ENCODE peak calls at places on chromosome X, in five cellular contexts. One of them, this sample, is unnamed.
A peak's percentile ranks its signal among the peaks of the same experiment; 100 is the strongest.

GRCh38 chrX:39337461-39337860 is 536.2 kb downstream of the MID1IP1 start:
- DNase-seq in foreskin fibroblast: no peak
- DNase-seq in HEK293T: no peak
- DNase-seq in NK-92 treated with Interleukin-12 subunit alpha and Interleukin-12 subunit beta, amount 100 ng/mL, for 24 hours: no peak
- DNase-seq in T-helper 2 cell: no peak
- DNase-seq in this sample: peak; percentile 62

GRCh38 chrX:50180073-50180940 is 20.5 kb downstream of the AKAP4 start:
- DNase-seq in foreskin fibroblast: no peak
- DNase-seq in HEK293T: peak; percentile 33
- DNase-seq in NK-92 treated with Interleukin-12 subunit alpha and Interleukin-12 subunit beta, amount 100 ng/mL, for 24 hours: no peak
- DNase-seq in T-helper 2 cell: no peak
- DNase-seq in this sample: no peak

GRCh38 chrX:19750028-19750786 is 137.2 kb downstream of the SH3KBP1 start:
- DNase-seq in foreskin fibroblast: no peak
- DNase-seq in HEK293T: no peak
- DNase-seq in NK-92 treated with Interleukin-12 subunit alpha and Interleukin-12 subunit beta, amount 100 ng/mL, for 24 hours: no peak
- DNase-seq in T-helper 2 cell: no peak
- DNase-seq in this sample: no peak

GRCh38 chrX:70452143-70452733 is 7.6 kb downstream of the DLG3 start:
- DNase-seq in foreskin fibroblast: peak; percentile 68
- DNase-seq in HEK293T: peak; percentile 65
- DNase-seq in NK-92 treated with Interleukin-12 subunit alpha and Interleukin-12 subunit beta, amount 100 ng/mL, for 24 hours: peak; percentile 3
- DNase-seq in T-helper 2 cell: peak; percentile 35
- DNase-seq in this sample: peak; percentile 58

GRCh38 chrX:47169273-47169672 is 24.3 kb downstream of the RBM10 start:
- DNase-seq in foreskin fibroblast: no peak
- DNase-seq in HEK293T: no peak
- DNase-seq in NK-92 treated with Interleukin-12 subunit alpha and Interleukin-12 subunit beta, amount 100 ng/mL, for 24 hours: no peak
- DNase-seq in T-helper 2 cell: no peak
- DNase-seq in this sample: no peak

GRCh38 chrX:73214366-73215094 is at the start of gene NAP1L2:
- DNase-seq in foreskin fibroblast: peak; percentile 19
- DNase-seq in HEK293T: peak; percentile 42
- DNase-seq in NK-92 treated with Interleukin-12 subunit alpha and Interleukin-12 subunit beta, amount 100 ng/mL, for 24 hours: no peak
- DNase-seq in T-helper 2 cell: peak; percentile 19
- DNase-seq in this sample: no peak

GRCh38 chrX:134640914-134641313 is 17.4 kb downstream of the PLAC1 start:
- DNase-seq in foreskin fibroblast: no peak
- DNase-seq in HEK293T: no peak
- DNase-seq in NK-92 treated with Interleukin-12 subunit alpha and Interleukin-12 subunit beta, amount 100 ng/mL, for 24 hours: no peak
- DNase-seq in T-helper 2 cell: no peak
- DNase-seq in this sample: no peak

GRCh38 chrX:13469963-13470679 is 99.3 kb upstream of the EGFL6 start:
- DNase-seq in foreskin fibroblast: peak; percentile 84
- DNase-seq in HEK293T: no peak
- DNase-seq in NK-92 treated with Interleukin-12 subunit alpha and Interleukin-12 subunit beta, amount 100 ng/mL, for 24 hours: no peak
- DNase-seq in T-helper 2 cell: no peak
- DNase-seq in this sample: no peak

GRCh38 chrX:49930046-49930445 is 7.7 kb downstream of the CLCN5 start:
- DNase-seq in foreskin fibroblast: peak; percentile 32
- DNase-seq in HEK293T: no peak
- DNase-seq in NK-92 treated with Interleukin-12 subunit alpha and Interleukin-12 subunit beta, amount 100 ng/mL, for 24 hours: no peak
- DNase-seq in T-helper 2 cell: no peak
- DNase-seq in this sample: no peak

GRCh38 chrX:40066700-40067099 is 31.1 kb downstream of the BCOR start:
- DNase-seq in foreskin fibroblast: no peak
- DNase-seq in HEK293T: no peak
- DNase-seq in NK-92 treated with Interleukin-12 subunit alpha and Interleukin-12 subunit beta, amount 100 ng/mL, for 24 hours: no peak
- DNase-seq in T-helper 2 cell: no peak
- DNase-seq in this sample: no peak

GRCh38 chrX:102765794-102766193 is 45.3 kb downstream of the GPRASP3 start:
- DNase-seq in foreskin fibroblast: peak; percentile 89
- DNase-seq in HEK293T: no peak
- DNase-seq in NK-92 treated with Interleukin-12 subunit alpha and Interleukin-12 subunit beta, amount 100 ng/mL, for 24 hours: no peak
- DNase-seq in T-helper 2 cell: no peak
- DNase-seq in this sample: no peak

GRCh38 chrX:154380153-154380552 is 1.1 kb downstream of the EMD start:
- DNase-seq in foreskin fibroblast: peak; percentile 37
- DNase-seq in HEK293T: no peak
- DNase-seq in NK-92 treated with Interleukin-12 subunit alpha and Interleukin-12 subunit beta, amount 100 ng/mL, for 24 hours: no peak
- DNase-seq in T-helper 2 cell: no peak
- DNase-seq in this sample: no peak

GRCh38 chrX:23756165-23756564 is 13.1 kb upstream of the ACOT9 start:
- DNase-seq in foreskin fibroblast: peak; percentile 65
- DNase-seq in HEK293T: peak; percentile 64
- DNase-seq in NK-92 treated with Interleukin-12 subunit alpha and Interleukin-12 subunit beta, amount 100 ng/mL, for 24 hours: peak; percentile 43
- DNase-seq in T-helper 2 cell: peak; percentile 10
- DNase-seq in this sample: peak; percentile 48

GRCh38 chrX:51336584-51336983 is 4.0 kb downstream of the NUDT10 start:
- DNase-seq in foreskin fibroblast: peak; percentile 40
- DNase-seq in HEK293T: peak; percentile 52
- DNase-seq in NK-92 treated with Interleukin-12 subunit alpha and Interleukin-12 subunit beta, amount 100 ng/mL, for 24 hours: no peak
- DNase-seq in T-helper 2 cell: no peak
- DNase-seq in this sample: no peak

GRCh38 chrX:53678667-53679066 is 7.9 kb downstream of the HUWE1 start:
- DNase-seq in foreskin fibroblast: no peak
- DNase-seq in HEK293T: no peak
- DNase-seq in NK-92 treated with Interleukin-12 subunit alpha and Interleukin-12 subunit beta, amount 100 ng/mL, for 24 hours: no peak
- DNase-seq in T-helper 2 cell: no peak
- DNase-seq in this sample: no peak

GRCh38 chrX:368811-369562 is 17.7 kb downstream of the PPP2R3B start:
- DNase-seq in foreskin fibroblast: peak; percentile 70
- DNase-seq in HEK293T: no peak
- DNase-seq in NK-92 treated with Interleukin-12 subunit alpha and Interleukin-12 subunit beta, amount 100 ng/mL, for 24 hours: no peak
- DNase-seq in T-helper 2 cell: no peak
- DNase-seq in this sample: no peak

GRCh38 chrX:131831185-131831520 is 191.9 kb upstream of the STK26 start:
- DNase-seq in foreskin fibroblast: no peak
- DNase-seq in HEK293T: no peak
- DNase-seq in NK-92 treated with Interleukin-12 subunit alpha and Interleukin-12 subunit beta, amount 100 ng/mL, for 24 hours: no peak
- DNase-seq in T-helper 2 cell: no peak
- DNase-seq in this sample: no peak

GRCh38 chrX:116272881-116273280 is 102.3 kb downstream of the AGTR2 start:
- DNase-seq in foreskin fibroblast: peak; percentile 7
- DNase-seq in HEK293T: no peak
- DNase-seq in NK-92 treated with Interleukin-12 subunit alpha and Interleukin-12 subunit beta, amount 100 ng/mL, for 24 hours: no peak
- DNase-seq in T-helper 2 cell: no peak
- DNase-seq in this sample: no peak

GRCh38 chrX:53440101-53440500 is 5.9 kb upstream of the HSD17B10 start:
- DNase-seq in foreskin fibroblast: no peak
- DNase-seq in HEK293T: no peak
- DNase-seq in NK-92 treated with Interleukin-12 subunit alpha and Interleukin-12 subunit beta, amount 100 ng/mL, for 24 hours: no peak
- DNase-seq in T-helper 2 cell: no peak
- DNase-seq in this sample: peak; percentile 33

GRCh38 chrX:3699841-3700381 is 13.5 kb downstream of the PRKX start:
- DNase-seq in foreskin fibroblast: peak; percentile 12
- DNase-seq in HEK293T: no peak
- DNase-seq in NK-92 treated with Interleukin-12 subunit alpha and Interleukin-12 subunit beta, amount 100 ng/mL, for 24 hours: no peak
- DNase-seq in T-helper 2 cell: no peak
- DNase-seq in this sample: no peak

GRCh38 chrX:51002160-51002632 is 91.7 kb downstream of the BMP15 start:
- DNase-seq in foreskin fibroblast: no peak
- DNase-seq in HEK293T: no peak
- DNase-seq in NK-92 treated with Interleukin-12 subunit alpha and Interleukin-12 subunit beta, amount 100 ng/mL, for 24 hours: no peak
- DNase-seq in T-helper 2 cell: no peak
- DNase-seq in this sample: no peak

GRCh38 chrX:34893741-34894140 is 48.9 kb upstream of the FAM47B start:
- DNase-seq in foreskin fibroblast: no peak
- DNase-seq in HEK293T: no peak
- DNase-seq in NK-92 treated with Interleukin-12 subunit alpha and Interleukin-12 subunit beta, amount 100 ng/mL, for 24 hours: no peak
- DNase-seq in T-helper 2 cell: no peak
- DNase-seq in this sample: no peak

GRCh38 chrX:101682723-101683122 is 23.1 kb upstream of the ARMCX2 start:
- DNase-seq in foreskin fibroblast: peak; percentile 20
- DNase-seq in HEK293T: no peak
- DNase-seq in NK-92 treated with Interleukin-12 subunit alpha and Interleukin-12 subunit beta, amount 100 ng/mL, for 24 hours: no peak
- DNase-seq in T-helper 2 cell: no peak
- DNase-seq in this sample: no peak

GRCh38 chrX:8084023-8084422 is 87.0 kb downstream of the VCX2 start:
- DNase-seq in foreskin fibroblast: peak; percentile 10
- DNase-seq in HEK293T: no peak
- DNase-seq in NK-92 treated with Interleukin-12 subunit alpha and Interleukin-12 subunit beta, amount 100 ng/mL, for 24 hours: no peak
- DNase-seq in T-helper 2 cell: no peak
- DNase-seq in this sample: no peak

GRCh38 chrX:31836479-31836878 is 764.6 kb upstream of the FTHL17 start:
- DNase-seq in foreskin fibroblast: no peak
- DNase-seq in HEK293T: no peak
- DNase-seq in NK-92 treated with Interleukin-12 subunit alpha and Interleukin-12 subunit beta, amount 100 ng/mL, for 24 hours: no peak
- DNase-seq in T-helper 2 cell: no peak
- DNase-seq in this sample: no peak

GRCh38 chrX:19865567-19866363 is 21.6 kb downstream of the SH3KBP1 start:
- DNase-seq in foreskin fibroblast: no peak
- DNase-seq in HEK293T: no peak
- DNase-seq in NK-92 treated with Interleukin-12 subunit alpha and Interleukin-12 subunit beta, amount 100 ng/mL, for 24 hours: no peak
- DNase-seq in T-helper 2 cell: no peak
- DNase-seq in this sample: no peak

GRCh38 chrX:110108381-110108796 is 105.5 kb downstream of the TMEM164 start:
- DNase-seq in foreskin fibroblast: peak; percentile 63
- DNase-seq in HEK293T: no peak
- DNase-seq in NK-92 treated with Interleukin-12 subunit alpha and Interleukin-12 subunit beta, amount 100 ng/mL, for 24 hours: no peak
- DNase-seq in T-helper 2 cell: no peak
- DNase-seq in this sample: no peak

GRCh38 chrX:122817321-122817720 is 366.8 kb upstream of the GRIA3 start:
- DNase-seq in foreskin fibroblast: no peak
- DNase-seq in HEK293T: no peak
- DNase-seq in NK-92 treated with Interleukin-12 subunit alpha and Interleukin-12 subunit beta, amount 100 ng/mL, for 24 hours: no peak
- DNase-seq in T-helper 2 cell: no peak
- DNase-seq in this sample: no peak

GRCh38 chrX:11105080-11105479 is 6.1 kb upstream of the HCCS start:
- DNase-seq in foreskin fibroblast: peak; percentile 52
- DNase-seq in HEK293T: no peak
- DNase-seq in NK-92 treated with Interleukin-12 subunit alpha and Interleukin-12 subunit beta, amount 100 ng/mL, for 24 hours: no peak
- DNase-seq in T-helper 2 cell: no peak
- DNase-seq in this sample: no peak

GRCh38 chrX:138519296-138519695 is 192.2 kb downstream of the FGF13 start:
- DNase-seq in foreskin fibroblast: no peak
- DNase-seq in HEK293T: no peak
- DNase-seq in NK-92 treated with Interleukin-12 subunit alpha and Interleukin-12 subunit beta, amount 100 ng/mL, for 24 hours: no peak
- DNase-seq in T-helper 2 cell: no peak
- DNase-seq in this sample: no peak

GRCh38 chrX:10579018-10579752 is 41.2 kb downstream of the MID1 start:
- DNase-seq in foreskin fibroblast: peak; percentile 74
- DNase-seq in HEK293T: no peak
- DNase-seq in NK-92 treated with Interleukin-12 subunit alpha and Interleukin-12 subunit beta, amount 100 ng/mL, for 24 hours: no peak
- DNase-seq in T-helper 2 cell: no peak
- DNase-seq in this sample: no peak

GRCh38 chrX:41421071-41421729 is 25.9 kb upstream of the NYX start:
- DNase-seq in foreskin fibroblast: no peak
- DNase-seq in HEK293T: no peak
- DNase-seq in NK-92 treated with Interleukin-12 subunit alpha and Interleukin-12 subunit beta, amount 100 ng/mL, for 24 hours: no peak
- DNase-seq in T-helper 2 cell: no peak
- DNase-seq in this sample: no peak

GRCh38 chrX:69253821-69254220 is 88.6 kb upstream of the PJA1 start:
- DNase-seq in foreskin fibroblast: no peak
- DNase-seq in HEK293T: no peak
- DNase-seq in NK-92 treated with Interleukin-12 subunit alpha and Interleukin-12 subunit beta, amount 100 ng/mL, for 24 hours: no peak
- DNase-seq in T-helper 2 cell: no peak
- DNase-seq in this sample: no peak

GRCh38 chrX:110665636-110666035 is 130.0 kb downstream of the CHRDL1 start:
- DNase-seq in foreskin fibroblast: peak; percentile 66
- DNase-seq in HEK293T: peak; percentile 60
- DNase-seq in NK-92 treated with Interleukin-12 subunit alpha and Interleukin-12 subunit beta, amount 100 ng/mL, for 24 hours: no peak
- DNase-seq in T-helper 2 cell: no peak
- DNase-seq in this sample: peak; percentile 30

GRCh38 chrX:6707497-6707896 is 172.6 kb upstream of the VCX3A start:
- DNase-seq in foreskin fibroblast: no peak
- DNase-seq in HEK293T: no peak
- DNase-seq in NK-92 treated with Interleukin-12 subunit alpha and Interleukin-12 subunit beta, amount 100 ng/mL, for 24 hours: no peak
- DNase-seq in T-helper 2 cell: no peak
- DNase-seq in this sample: no peak

GRCh38 chrX:119488749-119489148 is 20.5 kb downstream of the SLC25A5 start:
- DNase-seq in foreskin fibroblast: peak; percentile 71
- DNase-seq in HEK293T: peak; percentile 68
- DNase-seq in NK-92 treated with Interleukin-12 subunit alpha and Interleukin-12 subunit beta, amount 100 ng/mL, for 24 hours: no peak
- DNase-seq in T-helper 2 cell: peak; percentile 1
- DNase-seq in this sample: peak; percentile 61

GRCh38 chrX:21725498-21725897 is 32.4 kb downstream of the SMPX start:
- DNase-seq in foreskin fibroblast: peak; percentile 26
- DNase-seq in HEK293T: peak; percentile 23
- DNase-seq in NK-92 treated with Interleukin-12 subunit alpha and Interleukin-12 subunit beta, amount 100 ng/mL, for 24 hours: no peak
- DNase-seq in T-helper 2 cell: no peak
- DNase-seq in this sample: no peak

This sample was measured in NCI-H345.